ENCODE peak calls at places on chromosomes 13 and 19, in seven cellular contexts. One of them, this sample, is unnamed.

GRCh38 chr19:11767633-11768133 is 883 bp downstream of the ZNF441 start:
- DNase-seq in IMR-90: peak; percentile 37
- DNase-seq in mesenchymal stem cell: peak; percentile 56
- DNase-seq in H1: peak; percentile 43
- DNase-seq in H9: no peak
- DNase-seq in trophoblast cell: peak; percentile 36
- DNase-seq in neuronal stem cell: no peak
- DNase-seq in this sample: peak; percentile 6

GRCh38 chr19:3440082-3440481 is 40.2 kb downstream of the SMIM24 start:
- DNase-seq in IMR-90: no peak
- DNase-seq in mesenchymal stem cell: no peak
- DNase-seq in H1: peak; percentile 92
- DNase-seq in H9: peak; percentile 81
- DNase-seq in trophoblast cell: peak; percentile 31
- DNase-seq in neuronal stem cell: no peak
- DNase-seq in this sample: peak; percentile 74

GRCh38 chr13:113419531-113420183 is 33.6 kb downstream of the ADPRHL1 start:
- DNase-seq in IMR-90: no peak
- DNase-seq in mesenchymal stem cell: no peak
- DNase-seq in H1: no peak
- DNase-seq in H9: no peak
- DNase-seq in trophoblast cell: no peak
- DNase-seq in neuronal stem cell: no peak
- DNase-seq in this sample: no peak

GRCh38 chr19:38670921-38671398 is 23.5 kb downstream of the ACTN4 start:
- DNase-seq in IMR-90: no peak
- DNase-seq in mesenchymal stem cell: peak; percentile 58
- DNase-seq in H1: no peak
- DNase-seq in H9: no peak
- DNase-seq in trophoblast cell: no peak
- DNase-seq in neuronal stem cell: no peak
- DNase-seq in this sample: no peak

GRCh38 chr13:91664036-91664435 is 265.6 kb downstream of the GPC5 start:
- DNase-seq in IMR-90: peak; percentile 35
- DNase-seq in mesenchymal stem cell: no peak
- DNase-seq in H1: no peak
- DNase-seq in H9: no peak
- DNase-seq in trophoblast cell: no peak
- DNase-seq in neuronal stem cell: no peak
- DNase-seq in this sample: peak; percentile 18

GRCh38 chr19:23787106-23787505 is 28.4 kb upstream of the ZNF681 start:
- DNase-seq in IMR-90: peak; percentile 1
- DNase-seq in mesenchymal stem cell: peak; percentile 66
- DNase-seq in H1: no peak
- DNase-seq in H9: no peak
- DNase-seq in trophoblast cell: peak; percentile 92
- DNase-seq in neuronal stem cell: no peak
- DNase-seq in this sample: no peak

GRCh38 chr13:26482451-26483197 is 74.9 kb upstream of the WASF3 start:
- DNase-seq in IMR-90: peak; percentile 74
- DNase-seq in mesenchymal stem cell: peak; percentile 75
- DNase-seq in H1: peak; percentile 83
- DNase-seq in H9: peak; percentile 74
- DNase-seq in trophoblast cell: peak; percentile 60
- DNase-seq in neuronal stem cell: peak; percentile 65
- DNase-seq in this sample: peak; percentile 89

GRCh38 chr19:16075430-16076153 is 703 bp upstream of the TPM4 start:
- DNase-seq in IMR-90: no peak
- DNase-seq in mesenchymal stem cell: no peak
- DNase-seq in H1: no peak
- DNase-seq in H9: no peak
- DNase-seq in trophoblast cell: no peak
- DNase-seq in neuronal stem cell: no peak
- DNase-seq in this sample: peak; percentile 42

GRCh38 chr19:12864721-12865715 is 16.2 kb downstream of the DNASE2 start:
- DNase-seq in IMR-90: no peak
- DNase-seq in mesenchymal stem cell: no peak
- DNase-seq in H1: no peak
- DNase-seq in H9: no peak
- DNase-seq in trophoblast cell: no peak
- DNase-seq in neuronal stem cell: no peak
- DNase-seq in this sample: no peak

GRCh38 chr13:33351324-33351723 is 65.8 kb upstream of the STARD13 start:
- DNase-seq in IMR-90: peak; percentile 64
- DNase-seq in mesenchymal stem cell: peak; percentile 67
- DNase-seq in H1: no peak
- DNase-seq in H9: no peak
- DNase-seq in trophoblast cell: no peak
- DNase-seq in neuronal stem cell: no peak
- DNase-seq in this sample: no peak

GRCh38 chr19:17420267-17420924 is 549 bp downstream of the MVB12A start:
- DNase-seq in IMR-90: no peak
- DNase-seq in mesenchymal stem cell: peak; percentile 41
- DNase-seq in H1: peak; percentile 70
- DNase-seq in H9: peak; percentile 59
- DNase-seq in trophoblast cell: peak; percentile 4
- DNase-seq in neuronal stem cell: no peak
- DNase-seq in this sample: peak; percentile 43

GRCh38 chr19:40862333-40862732 is 12.1 kb upstream of the CYP2A6 start:
- DNase-seq in IMR-90: no peak
- DNase-seq in mesenchymal stem cell: no peak
- DNase-seq in H1: peak; percentile 32
- DNase-seq in H9: no peak
- DNase-seq in trophoblast cell: no peak
- DNase-seq in neuronal stem cell: no peak
- DNase-seq in this sample: no peak

GRCh38 chr19:444677-445210 is 16.1 kb downstream of the SHC2 start:
- DNase-seq in IMR-90: no peak
- DNase-seq in mesenchymal stem cell: no peak
- DNase-seq in H1: no peak
- DNase-seq in H9: no peak
- DNase-seq in trophoblast cell: no peak
- DNase-seq in neuronal stem cell: no peak
- DNase-seq in this sample: no peak

GRCh38 chr19:18742838-18743237 is 48.3 kb downstream of the COMP start:
- DNase-seq in IMR-90: no peak
- DNase-seq in mesenchymal stem cell: no peak
- DNase-seq in H1: no peak
- DNase-seq in H9: peak; percentile 25
- DNase-seq in trophoblast cell: no peak
- DNase-seq in neuronal stem cell: no peak
- DNase-seq in this sample: no peak

GRCh38 chr13:29817604-29818378 is 32.6 kb downstream of the UBL3 start:
- DNase-seq in IMR-90: peak; percentile 23
- DNase-seq in mesenchymal stem cell: peak; percentile 23
- DNase-seq in H1: no peak
- DNase-seq in H9: no peak
- DNase-seq in trophoblast cell: no peak
- DNase-seq in neuronal stem cell: no peak
- DNase-seq in this sample: no peak

GRCh38 chr13:94825507-94825906 is 113.2 kb upstream of the SOX21 start:
- DNase-seq in IMR-90: no peak
- DNase-seq in mesenchymal stem cell: peak; percentile 65
- DNase-seq in H1: peak; percentile 62
- DNase-seq in H9: peak; percentile 89
- DNase-seq in trophoblast cell: no peak
- DNase-seq in neuronal stem cell: peak; percentile 57
- DNase-seq in this sample: peak; percentile 66

GRCh38 chr19:33440682-33441081 is 67.2 kb downstream of the CEBPG start:
- DNase-seq in IMR-90: no peak
- DNase-seq in mesenchymal stem cell: no peak
- DNase-seq in H1: no peak
- DNase-seq in H9: no peak
- DNase-seq in trophoblast cell: no peak
- DNase-seq in neuronal stem cell: no peak
- DNase-seq in this sample: no peak

GRCh38 chr19:16355293-16356043 is 30.8 kb downstream of the KLF2 start:
- DNase-seq in IMR-90: no peak
- DNase-seq in mesenchymal stem cell: no peak
- DNase-seq in H1: no peak
- DNase-seq in H9: no peak
- DNase-seq in trophoblast cell: no peak
- DNase-seq in neuronal stem cell: no peak
- DNase-seq in this sample: no peak

GRCh38 chr13:43388282-43389034 is 365.1 kb downstream of the DNAJC15 start:
- DNase-seq in IMR-90: no peak
- DNase-seq in mesenchymal stem cell: no peak
- DNase-seq in H1: no peak
- DNase-seq in H9: no peak
- DNase-seq in trophoblast cell: no peak
- DNase-seq in neuronal stem cell: no peak
- DNase-seq in this sample: no peak

GRCh38 chr13:99158846-99159245 is 41.8 kb upstream of the UBAC2 start:
- DNase-seq in IMR-90: no peak
- DNase-seq in mesenchymal stem cell: no peak
- DNase-seq in H1: no peak
- DNase-seq in H9: no peak
- DNase-seq in trophoblast cell: peak; percentile 84
- DNase-seq in neuronal stem cell: no peak
- DNase-seq in this sample: no peak

GRCh38 chr19:55705972-55706371 is 30.9 kb downstream of the EPN1 start:
- DNase-seq in IMR-90: no peak
- DNase-seq in mesenchymal stem cell: no peak
- DNase-seq in H1: no peak
- DNase-seq in H9: no peak
- DNase-seq in trophoblast cell: no peak
- DNase-seq in neuronal stem cell: no peak
- DNase-seq in this sample: no peak
- H3K23ac ChIP-seq in IMR-90: no peak overlapping the region
- H3K23ac ChIP-seq in mesenchymal stem cell: no peak overlapping the region
- H3K23ac ChIP-seq in H1: no peak overlapping the region
- H3K23ac ChIP-seq in H9: no peak overlapping the region
- H3K23ac ChIP-seq in trophoblast cell: no peak overlapping the region
- H3K23ac ChIP-seq in neuronal stem cell: no peak overlapping the region
- H3K23ac ChIP-seq in this sample: no peak overlapping the region

GRCh38 chr19:4556574-4557185 is 2.8 kb downstream of the SEMA6B start:
- DNase-seq in IMR-90: no peak
- DNase-seq in mesenchymal stem cell: peak; percentile 26
- DNase-seq in H1: peak; percentile 91
- DNase-seq in H9: peak; percentile 92
- DNase-seq in trophoblast cell: peak; percentile 33
- DNase-seq in neuronal stem cell: no peak
- DNase-seq in this sample: peak; percentile 62

GRCh38 chr19:4557186-4557970 is 2.1 kb downstream of the SEMA6B start:
- DNase-seq in IMR-90: no peak
- DNase-seq in mesenchymal stem cell: no peak
- DNase-seq in H1: peak; percentile 74
- DNase-seq in H9: peak; percentile 78
- DNase-seq in trophoblast cell: no peak
- DNase-seq in neuronal stem cell: no peak
- DNase-seq in this sample: peak; percentile 52

GRCh38 chr19:4555657-4556561 is 3.6 kb downstream of the SEMA6B start:
- DNase-seq in IMR-90: no peak
- DNase-seq in mesenchymal stem cell: no peak
- DNase-seq in H1: peak; percentile 79
- DNase-seq in H9: peak; percentile 92
- DNase-seq in trophoblast cell: no peak
- DNase-seq in neuronal stem cell: no peak
- DNase-seq in this sample: peak; percentile 48

GRCh38 chr19:4559569-4559968 is at the start of gene SEMA6B:
- DNase-seq in IMR-90: no peak
- DNase-seq in mesenchymal stem cell: peak; percentile 29
- DNase-seq in H1: no peak
- DNase-seq in H9: no peak
- DNase-seq in trophoblast cell: no peak
- DNase-seq in neuronal stem cell: no peak
- DNase-seq in this sample: no peak

DNA sequence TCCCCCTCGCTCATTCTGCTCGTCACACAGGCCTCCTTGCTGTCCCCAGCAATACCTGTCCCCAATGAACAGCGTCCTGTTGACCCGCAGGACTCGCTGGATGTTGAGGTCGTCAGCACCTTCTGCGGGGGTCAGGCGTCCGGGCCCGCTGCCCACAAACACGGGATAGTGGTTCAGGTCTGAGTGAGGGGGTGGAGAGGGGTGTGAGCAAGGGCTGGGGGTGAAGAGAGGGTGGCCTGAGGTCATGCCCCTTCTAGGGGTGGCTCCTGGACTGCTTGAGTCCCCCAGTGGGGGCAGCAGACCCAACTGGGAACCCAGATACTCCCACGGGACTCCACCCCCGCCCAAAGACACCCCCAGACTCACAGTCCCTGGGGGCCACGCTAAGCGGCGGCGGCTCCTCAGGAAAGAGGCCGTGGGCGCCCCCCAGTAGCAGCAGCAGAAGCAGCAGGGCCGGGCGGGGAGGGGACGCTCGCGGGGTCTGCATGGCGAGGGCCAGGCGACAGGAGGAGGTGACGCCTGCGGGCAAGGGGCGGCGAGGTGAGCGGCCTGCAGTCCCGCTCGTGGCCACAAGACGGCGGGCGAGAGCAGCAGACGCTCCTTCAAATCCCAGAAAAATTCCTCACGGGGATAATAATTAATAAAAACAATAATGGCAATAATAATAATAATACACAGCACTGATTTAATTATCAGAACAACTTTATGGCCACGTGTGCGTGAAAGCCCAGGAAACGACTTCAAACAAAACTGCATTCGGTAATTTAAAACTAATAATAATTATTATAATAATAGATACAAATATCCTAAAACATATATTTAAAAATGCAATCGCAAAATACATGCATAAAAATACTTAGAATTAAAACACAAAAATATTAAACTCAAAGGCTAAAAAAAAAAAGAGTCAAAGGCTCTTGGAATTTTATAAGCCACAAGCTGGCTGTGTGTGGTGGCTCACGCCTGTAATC is 1.2 kb downstream of the SEMA6B start:
- DNase-seq in IMR-90: no peak
- DNase-seq in mesenchymal stem cell: peak; percentile 22
- DNase-seq in H1: peak; percentile 92
- DNase-seq in H9: peak; percentile 71
- DNase-seq in trophoblast cell: no peak
- DNase-seq in neuronal stem cell: no peak
- DNase-seq in this sample: peak; percentile 62
- H3K4me2 ChIP-seq in IMR-90: no peak overlapping the region
- H3K4me2 ChIP-seq in mesenchymal stem cell: no peak overlapping the region
- H3K4me2 ChIP-seq in H1: peak overlapping the region; percentile 55
- H3K4me2 ChIP-seq in H9: no peak overlapping the region
- H3K4me2 ChIP-seq in trophoblast cell: no peak overlapping the region
- H3K4me2 ChIP-seq in neuronal stem cell: no peak overlapping the region
- H3K4me2 ChIP-seq in this sample: no peak overlapping the region

GRCh38 chr13:100550433-100550832 is 38.2 kb downstream of the GGACT start:
- DNase-seq in IMR-90: peak; percentile 15
- DNase-seq in mesenchymal stem cell: peak; percentile 69
- DNase-seq in H1: peak; percentile 45
- DNase-seq in H9: no peak
- DNase-seq in trophoblast cell: no peak
- DNase-seq in neuronal stem cell: no peak
- DNase-seq in this sample: no peak
- H3K23ac ChIP-seq in IMR-90: no peak overlapping the region
- H3K23ac ChIP-seq in mesenchymal stem cell: no peak overlapping the region
- H3K23ac ChIP-seq in H1: no peak overlapping the region
- H3K23ac ChIP-seq in H9: no peak overlapping the region
- H3K23ac ChIP-seq in trophoblast cell: no peak overlapping the region
- H3K23ac ChIP-seq in neuronal stem cell: no peak overlapping the region
- H3K23ac ChIP-seq in this sample: no peak overlapping the region

DNA sequence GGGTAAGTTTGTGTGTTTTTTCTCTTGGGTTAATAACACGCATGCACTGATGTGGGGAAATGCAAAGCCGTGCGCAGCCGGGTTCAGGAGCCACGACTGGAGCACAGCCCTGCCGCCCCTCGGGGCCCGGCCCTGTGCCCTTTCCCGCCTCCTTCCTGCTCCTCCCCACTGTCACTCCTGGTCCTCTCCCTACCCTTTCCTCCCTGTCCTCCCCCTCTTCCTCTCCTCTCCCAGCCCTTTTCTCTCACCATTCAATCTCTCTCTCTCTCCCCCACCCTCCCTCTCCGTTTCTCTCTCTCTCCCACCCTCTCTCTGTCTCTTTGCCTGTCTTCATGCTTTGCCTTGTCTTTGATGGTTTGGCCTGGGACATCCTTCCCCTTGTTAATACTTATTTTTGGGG is 27.2 kb downstream of the PLEKHJ1 start:
- DNase-seq in IMR-90: no peak
- DNase-seq in mesenchymal stem cell: no peak
- DNase-seq in H1: no peak
- DNase-seq in H9: no peak
- DNase-seq in trophoblast cell: no peak
- DNase-seq in neuronal stem cell: no peak
- DNase-seq in this sample: no peak
- H3K4me2 ChIP-seq in IMR-90: no peak overlapping the region
- H3K4me2 ChIP-seq in mesenchymal stem cell: no peak overlapping the region
- H3K4me2 ChIP-seq in H1: no peak overlapping the region
- H3K4me2 ChIP-seq in H9: no peak overlapping the region
- H3K4me2 ChIP-seq in trophoblast cell: no peak overlapping the region
- H3K4me2 ChIP-seq in neuronal stem cell: no peak overlapping the region
- H3K4me2 ChIP-seq in this sample: no peak overlapping the region

This sample was measured in mesendoderm.